ENCODE peak calls at places on chromosomes 5 and 9, in nine cellular contexts. F is keratinocyte; G is lower lobe of right lung; M is tibial nerve; B is CD8-positive, alpha-beta T cell; N is right atrium auricular region; Z is lung; O is fibroblast of lung; L is heart left ventricle. P is an unnamed sample.
A peak's percentile ranks its signal among the peaks of the same experiment; 100 is the strongest.

GRCh38 chr5:3535414-3536211 is 60.0 kb upstream of the IRX1 start:
- DNase-seq in F (no peak), G (no peak), M (no peak), B (no peak), N (no peak), Z (no peak), O (no peak), L (no peak), P (no peak)

GRCh38 chr9:88072831-88073365 is 65.4 kb downstream of the SPATA31C2 start:
- DNase-seq in F (no peak), G (no peak), M (no peak), B (no peak), N (no peak), Z (no peak), O (peak; percentile 39), L (no peak), P (no peak)

GRCh38 chr9:111970827-111971226 is 74.2 kb downstream of the UGCG start:
- DNase-seq in F (no peak), G (no peak), M (no peak), B (no peak), N (no peak), Z (no peak), O (no peak), L (no peak), P (no peak)

GRCh38 chr5:32973646-32974045 is 262.5 kb downstream of the NPR3 start:
- DNase-seq in F (no peak), G (no peak), M (no peak), B (no peak), N (no peak), Z (no peak), O (no peak), L (no peak), P (no peak)

GRCh38 chr5:147169846-147170245 is 65.0 kb upstream of the STK32A start:
- DNase-seq in F (no peak), G (no peak), M (no peak), B (no peak), N (no peak), Z (no peak), O (no peak), L (no peak), P (no peak)

GRCh38 chr5:92470770-92471169 is 1087.7 kb upstream of the ARRDC3 start:
- DNase-seq in F (no peak), G (no peak), M (no peak), B (no peak), N (no peak), Z (no peak), O (no peak), L (no peak), P (no peak)

GRCh38 chr5:179975713-179976030 is 68.0 kb upstream of the TBC1D9B start:
- DNase-seq in F (no peak), G (no peak), M (no peak), B (no peak), N (no peak), Z (no peak), O (no peak), L (no peak), P (no peak)

GRCh38 chr5:10645671-10646070 is 81.8 kb downstream of the ANKRD33B start:
- DNase-seq in F (no peak), G (no peak), M (no peak), B (no peak), N (no peak), Z (no peak), O (no peak), L (no peak), P (no peak)

GRCh38 chr9:25261445-25261844 is 416.8 kb downstream of the TUSC1 start:
- DNase-seq in F (no peak), G (no peak), M (no peak), B (no peak), N (no peak), Z (no peak), O (no peak), L (no peak), P (no peak)

GRCh38 chr9:99433555-99433954 is 211.5 kb downstream of the SEC61B start:
- DNase-seq in F (peak; percentile 54), G (peak; percentile 68), M (no peak), B (peak; percentile 63), N (peak; percentile 62), Z (peak; percentile 74), O (peak; percentile 86), L (no peak), P (peak; percentile 75)

GRCh38 chr5:33291216-33292000 is 149.4 kb upstream of the TARS1 start:
- DNase-seq in F (no peak), G (no peak), M (no peak), B (no peak), N (peak; percentile 63), Z (no peak), O (no peak), L (peak; percentile 60), P (no peak)

GRCh38 chr9:111661150-111661801 is at the start of gene GNG10:
- DNase-seq in F (no peak), G (peak; percentile 75), M (peak; percentile 24), B (peak; percentile 82), N (no peak), Z (peak; percentile 60), O (peak; percentile 58), L (peak; percentile 75), P (no peak)

GRCh38 chr9:128414461-128414860 is 6.2 kb upstream of the CERCAM start:
- DNase-seq in F (no peak), G (no peak), M (no peak), B (no peak), N (no peak), Z (no peak), O (no peak), L (no peak), P (no peak)
- TF ChIP-seq CTCF in F (no peak), G (no peak), M (no peak), B (no peak), N (no peak), Z (no peak), O (no peak), L (no peak), P (peak; percentile 20)

GRCh38 chr5:1330847-1331831 is 13.8 kb downstream of the CLPTM1L start:
- DNase-seq in F (no peak), G (no peak), M (no peak), B (no peak), N (no peak), Z (no peak), O (no peak), L (no peak), P (no peak)

GRCh38 chr5:1330146-1330846 is 14.6 kb downstream of the CLPTM1L start:
- DNase-seq in F (peak; percentile 94), G (peak; percentile 82), M (no peak), B (no peak), N (peak; percentile 67), Z (peak; percentile 70), O (peak; percentile 36), L (no peak), P (no peak)

GRCh38 chr5:1331861-1332405 is 13.0 kb downstream of the CLPTM1L start:
- DNase-seq in F (no peak), G (no peak), M (no peak), B (no peak), N (no peak), Z (no peak), O (no peak), L (no peak), P (no peak)

GRCh38 chr5:1325870-1326546 is 18.9 kb downstream of the CLPTM1L start:
- DNase-seq in F (peak; percentile 76), G (no peak), M (no peak), B (no peak), N (no peak), Z (no peak), O (no peak), L (no peak), P (peak; percentile 5)

GRCh38 chr5:1329111-1329579 is 15.8 kb downstream of the CLPTM1L start:
- DNase-seq in F (no peak), G (no peak), M (no peak), B (no peak), N (no peak), Z (no peak), O (no peak), L (no peak), P (no peak)
- H3K36me3 ChIP-seq in F (peaks cover 28% of the 10 kb centered on the region), G (peaks cover 61% of the 10 kb centered on the region), M (peaks cover 11% of the 10 kb centered on the region), B (peaks cover 42% of the 10 kb centered on the region), N (peaks cover 51% of the 10 kb centered on the region), Z (peaks cover 57% of the 10 kb centered on the region), O (peaks cover 20% of the 10 kb centered on the region), L (peaks cover 55% of the 10 kb centered on the region), P (peaks cover 38% of the 10 kb centered on the region)

GRCh38 chr5:135898651-135899050 is 3.0 kb upstream of the IL9 start:
- DNase-seq in F (no peak), G (no peak), M (no peak), B (no peak), N (no peak), Z (no peak), O (no peak), L (no peak), P (no peak)
- H3K4me3 ChIP-seq in F (no peak overlapping the region), G (no peak overlapping the region), M (no peak overlapping the region), B (no peak overlapping the region), N (no peak overlapping the region), Z (no peak overlapping the region), O (no peak overlapping the region), L (no peak overlapping the region), P (no peak overlapping the region)

DNA sequence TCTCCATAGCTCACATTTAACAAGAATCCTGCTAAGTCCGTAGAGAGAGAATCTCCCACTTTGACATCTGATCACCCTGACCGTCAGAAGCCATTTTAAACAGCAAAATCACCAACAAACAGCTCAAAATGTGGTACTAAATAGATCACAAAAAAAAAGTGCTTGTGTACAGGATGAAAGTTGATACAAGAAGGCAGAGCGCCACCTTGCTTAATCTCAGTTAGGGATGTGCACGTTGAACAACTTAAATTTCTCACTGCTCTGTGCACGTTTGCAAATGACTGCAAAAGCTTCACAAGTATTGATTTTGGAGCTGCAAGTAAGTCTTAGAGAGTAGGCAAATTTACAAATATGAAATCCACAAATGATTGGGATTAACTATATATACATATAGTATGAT is 63.1 kb upstream of the NREP start:
- DNase-seq in F (no peak), G (no peak), M (no peak), B (no peak), N (no peak), Z (no peak), O (no peak), L (no peak), P (no peak)
- TF ChIP-seq CTCF in F (no peak), G (no peak), M (no peak), B (no peak), N (no peak), Z (no peak), O (no peak), L (no peak), P (no peak)

GRCh38 chr9:136454026-136454796 is 14.6 kb upstream of the INPP5E start:
- DNase-seq in F (no peak), G (peak; percentile 36), M (no peak), B (no peak), N (no peak), Z (no peak), O (no peak), L (no peak), P (no peak)
- H3K36me3 ChIP-seq in F (peaks cover 54% of the 10 kb centered on the region), G (peaks cover 98% of the 10 kb centered on the region), M (peaks cover 56% of the 10 kb centered on the region), B (peaks cover 63% of the 10 kb centered on the region), N (peaks cover 86% of the 10 kb centered on the region), Z (peaks cover 68% of the 10 kb centered on the region), O (peaks cover 42% of the 10 kb centered on the region), L (peaks cover 100% of the 10 kb centered on the region), P (peaks cover 56% of the 10 kb centered on the region)

DNA sequence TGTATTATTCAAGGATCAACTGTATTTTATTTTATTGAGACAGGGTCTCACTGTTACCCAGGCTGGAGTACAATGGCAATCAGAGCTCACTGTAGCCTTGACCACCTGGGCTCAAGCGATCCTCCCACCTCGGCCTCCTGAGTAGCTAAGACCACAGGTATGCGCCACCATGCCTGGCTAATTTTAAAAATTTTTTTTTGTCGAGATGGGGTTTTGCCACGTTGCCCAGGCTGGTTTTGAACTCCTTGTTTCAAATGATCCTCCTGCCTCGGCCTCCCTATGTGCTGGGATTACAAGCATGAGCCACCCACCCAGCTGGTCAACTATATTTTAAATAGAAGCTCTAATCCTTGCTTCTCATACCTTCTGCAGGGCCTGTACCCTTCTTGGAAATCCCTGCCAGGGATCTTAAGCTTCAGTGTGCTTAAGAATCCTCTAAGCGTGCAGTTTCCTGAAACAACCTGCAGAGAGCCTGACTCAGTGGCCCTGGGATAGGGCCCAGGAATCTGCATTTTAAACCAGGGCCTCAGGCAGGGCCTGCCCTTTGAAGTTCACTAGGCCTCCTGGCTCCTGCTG is 2.9 kb downstream of the AKNA start:
- DNase-seq in F (no peak), G (no peak), M (no peak), B (no peak), N (no peak), Z (no peak), O (no peak), L (no peak), P (no peak)
- H3K4me3 ChIP-seq in F (no peak overlapping the region), G (peak overlapping the region; percentile 77), M (no peak overlapping the region), B (peak overlapping the region; percentile 53), N (no peak overlapping the region), Z (no peak overlapping the region), O (no peak overlapping the region), L (no peak overlapping the region), P (no peak overlapping the region)

P was measured in BJ.